ENCODE peak calls at places on chromosomes 12 and 14, in four cellular contexts. H is PC-3, W is neural progenitor cell, U is fibroblast of lung. E is an unnamed sample.

GRCh38 chr14:22071001-22071400 is 397.4 kb upstream of the OR4E1 start:
- DNase-seq in W (no peak), U (no peak), H (no peak), E (peak; percentile 57)

GRCh38 chr14:22974530-22975313 is 7.6 kb downstream of the AJUBA start:
- DNase-seq in W (no peak), U (no peak), H (no peak), E (no peak)

GRCh38 chr12:1870086-1870485 is 48.4 kb downstream of the CACNA2D4 start:
- DNase-seq in H (no peak), U (no peak), W (no peak), E (no peak)

GRCh38 chr12:109541412-109541725 is 31.9 kb downstream of the MMAB start:
- DNase-seq in U (peak; percentile 17), H (no peak), W (no peak), E (no peak)

GRCh38 chr14:104559043-104559768 is 20.4 kb upstream of the C14orf180 start:
- DNase-seq in H (no peak), W (no peak), U (no peak), E (no peak)

GRCh38 chr12:100518376-100518775 is 44.7 kb downstream of the NR1H4 start:
- DNase-seq in U (no peak), H (no peak), W (no peak), E (no peak)

GRCh38 chr12:76587428-76588178 is 28.0 kb upstream of the OSBPL8 start:
- DNase-seq in U (peak; percentile 17), H (no peak), W (no peak), E (no peak)

GRCh38 chr12:107231269-107231668 is 137.9 kb upstream of the CRY1 start:
- DNase-seq in H (no peak), U (no peak), W (no peak), E (no peak)

GRCh38 chr12:62466018-62466595 is 519 bp upstream of the MON2 start:
- DNase-seq in H (peak; percentile 44), W (peak; percentile 61), U (peak; percentile 27), E (peak; percentile 64)

GRCh38 chr12:122966743-122967058 is 438 bp upstream of the ABCB9 start:
- DNase-seq in H (no peak), U (no peak), W (no peak), E (no peak)

GRCh38 chr14:65769151-65769550 is 356.6 kb downstream of the FUT8 start:
- DNase-seq in W (no peak), H (no peak), U (no peak), E (no peak)

GRCh38 chr12:19800884-19801283 is 361.6 kb downstream of the AEBP2 start:
- DNase-seq in H (peak; percentile 30), U (no peak), W (no peak), E (no peak)

GRCh38 chr12:56644654-56645053 is 1.1 kb downstream of the ATP5F1B start:
- DNase-seq in W (no peak), H (no peak), U (peak; percentile 29), E (no peak)

GRCh38 chr14:77043984-77044485 is 15.5 kb upstream of the IRF2BPL start:
- DNase-seq in U (peak; percentile 20), H (no peak), W (no peak), E (no peak)

GRCh38 chr12:28460420-28461130 is 270.3 kb downstream of the CCDC91 start:
- DNase-seq in U (no peak), H (no peak), W (no peak), E (no peak)

GRCh38 chr14:30521899-30522736 is 36.8 kb upstream of the G2E3 start:
- DNase-seq in H (peak; percentile 67), W (peak; percentile 37), U (peak; percentile 67), E (peak; percentile 46)

GRCh38 chr12:130266751-130267150 is 70.9 kb upstream of the PIWIL1 start:
- DNase-seq in H (no peak), W (peak; percentile 73), U (no peak), E (no peak)

DNA sequence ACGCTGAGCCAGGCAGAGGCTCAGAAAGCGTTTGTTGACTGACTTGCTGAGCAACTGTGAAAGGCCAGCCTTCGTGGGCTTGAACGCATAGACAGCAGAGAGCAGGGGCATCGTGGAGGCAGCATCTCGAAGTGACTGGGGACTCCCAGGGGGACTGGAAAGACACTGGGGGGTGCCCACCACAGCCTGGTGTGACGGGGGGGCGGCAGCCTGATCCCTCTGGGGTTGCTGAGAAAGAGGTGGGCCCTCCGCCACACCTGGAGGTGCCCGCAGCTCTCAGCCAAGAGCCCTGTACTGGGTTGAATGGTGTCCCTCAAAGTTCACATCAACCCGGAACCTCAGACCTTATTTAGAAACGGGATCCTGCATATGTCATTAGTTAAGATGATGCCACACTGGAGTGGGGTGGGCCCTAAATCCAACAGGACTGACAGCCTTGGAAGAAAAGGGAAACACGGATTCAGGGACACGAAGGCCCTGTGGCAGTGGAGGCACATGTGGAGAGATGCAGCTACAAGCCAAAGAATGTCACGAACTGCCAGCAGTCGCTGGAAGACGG is 84.6 kb downstream of the RFLNA start:
- DNase-seq in W (no peak), U (no peak), H (no peak), E (no peak)
- H3K4me3 ChIP-seq in W (no peak overlapping the region), U (no peak overlapping the region), H (peak overlapping the region; percentile 13), E (no peak overlapping the region)

DNA sequence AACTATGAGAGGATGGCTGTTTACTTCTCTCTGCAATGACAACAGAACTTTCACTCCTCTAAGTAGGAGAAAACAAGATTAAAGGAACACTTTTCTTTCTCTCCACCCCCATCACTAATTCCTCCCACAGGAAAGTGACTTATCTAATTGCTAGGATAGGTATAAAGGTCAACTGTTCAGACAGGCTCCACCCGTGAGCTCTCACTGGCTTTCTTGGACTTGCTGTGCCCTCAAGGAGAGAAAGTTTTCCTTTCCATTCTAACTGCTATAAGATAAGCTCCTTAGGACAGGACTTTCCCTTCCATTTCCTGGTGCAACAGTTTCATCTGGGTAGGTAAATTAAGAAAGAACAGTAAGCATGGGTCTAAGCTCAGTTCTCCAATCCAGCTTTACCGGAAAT is 4.8 kb downstream of the SLC41A2 start:
- DNase-seq in H (peak; percentile 19), U (no peak), W (no peak), E (no peak)
- H3K36me3 ChIP-seq in H (no peaks in the 10 kb centered on the region), U (no peaks in the 10 kb centered on the region), W (no peaks in the 10 kb centered on the region), E (no peaks in the 10 kb centered on the region)

GRCh38 chr12:113474635-113475436 is 3.2 kb upstream of the LHX5 start:
- DNase-seq in W (peak; percentile 50), H (no peak), U (no peak), E (no peak)
- TF ChIP-seq EZH2 in W (peak; percentile 8), H (no peak), U (no peak), E (peak; percentile 86)

GRCh38 chr14:98984719-98985041 is 287.3 kb downstream of the BCL11B start:
- DNase-seq in H (no peak), U (no peak), W (no peak), E (no peak)
- H3K4me3 ChIP-seq in H (no peak overlapping the region), U (no peak overlapping the region), W (no peak overlapping the region), E (no peak overlapping the region)

GRCh38 chr12:117178301-117178700 is 12.0 kb downstream of the FBXO21 start:
- DNase-seq in W (no peak), U (no peak), H (no peak), E (no peak)
- H3K36me3 ChIP-seq in W (peaks cover 38% of the 10 kb centered on the region), U (peaks cover 3% of the 10 kb centered on the region), H (peaks cover 76% of the 10 kb centered on the region), E (peaks cover 74% of the 10 kb centered on the region)

GRCh38 chr12:102955926-102956737 is 1.3 kb upstream of the ASCL1 start:
- DNase-seq in H (no peak), W (peak; percentile 76), U (no peak), E (no peak)
- TF ChIP-seq EZH2 in H (no peak), W (peak; percentile 66), U (no peak), E (peak; percentile 42)

DNA sequence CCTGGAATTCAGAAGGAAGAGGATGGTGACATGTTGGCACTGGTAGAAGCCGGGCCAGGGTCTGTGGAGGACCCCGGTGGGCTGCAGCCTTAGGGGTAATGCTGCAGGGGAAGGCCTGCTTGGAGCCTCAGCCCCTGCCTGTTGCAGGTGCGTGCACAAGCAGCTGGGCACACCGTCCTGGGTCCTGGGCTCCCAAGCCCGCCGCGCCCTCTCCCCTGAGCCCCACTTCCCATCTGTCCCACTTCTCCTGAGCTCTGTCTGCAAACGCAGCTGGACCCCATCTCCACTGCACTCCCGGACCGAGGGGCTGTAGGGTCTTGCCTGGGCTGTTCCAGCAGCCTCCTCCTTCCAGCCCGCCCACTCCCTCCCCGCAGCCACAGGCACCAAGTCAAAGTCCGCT is 116.8 kb downstream of the GLT1D1 start:
- DNase-seq in H (no peak), U (no peak), W (no peak), E (no peak)
- H3K4me3 ChIP-seq in H (no peak overlapping the region), U (no peak overlapping the region), W (peak overlapping the region; percentile 31), E (no peak overlapping the region)

DNA sequence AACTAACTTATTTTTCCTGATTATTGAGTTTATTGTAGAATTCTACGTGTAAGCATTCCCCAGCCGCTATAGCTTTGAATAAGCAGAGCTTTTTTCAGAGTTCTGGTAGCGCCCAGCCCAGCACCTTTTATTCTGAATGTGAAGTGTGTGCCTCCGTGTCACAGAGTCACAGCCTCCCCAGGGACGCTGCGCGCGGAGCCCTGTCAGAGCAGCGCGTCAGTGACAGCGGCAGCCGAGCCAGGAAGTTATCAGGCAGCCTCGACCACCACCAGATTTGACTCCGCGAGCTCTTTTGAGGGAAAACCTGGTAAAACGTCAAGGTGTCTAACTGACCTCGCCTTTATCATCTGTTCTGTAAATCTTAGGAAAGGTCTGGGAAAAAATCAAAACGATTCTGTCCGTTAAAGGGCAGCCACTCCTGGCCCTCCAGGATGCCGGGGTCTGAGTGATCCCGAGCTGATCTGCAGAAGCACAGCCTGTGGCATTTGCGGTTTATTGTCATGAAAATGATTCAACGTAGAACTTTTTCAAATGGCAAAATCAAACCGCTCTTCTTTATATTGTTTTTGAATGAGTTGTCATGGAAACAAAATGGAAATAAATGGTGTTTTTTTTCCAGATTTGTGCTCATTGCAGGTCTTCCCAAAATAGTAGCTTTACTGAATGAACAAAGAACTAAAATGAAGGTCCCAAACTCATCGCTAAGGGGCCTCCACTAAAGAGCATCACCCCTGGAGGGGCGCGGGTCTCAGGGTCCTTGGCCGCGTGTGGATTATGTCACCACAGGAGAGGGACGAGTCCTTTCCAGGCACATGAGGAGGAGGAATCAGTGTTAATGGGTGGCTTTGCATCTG is 43.1 kb upstream of the MMP17 start:
- DNase-seq in W (no peak), H (no peak), U (peak; percentile 6), E (no peak)
- H3K36me3 ChIP-seq in W (peaks cover 3% of the 10 kb centered on the region), H (peaks cover 50% of the 10 kb centered on the region), U (peaks cover 16% of the 10 kb centered on the region), E (peaks cover 20% of the 10 kb centered on the region)

DNA sequence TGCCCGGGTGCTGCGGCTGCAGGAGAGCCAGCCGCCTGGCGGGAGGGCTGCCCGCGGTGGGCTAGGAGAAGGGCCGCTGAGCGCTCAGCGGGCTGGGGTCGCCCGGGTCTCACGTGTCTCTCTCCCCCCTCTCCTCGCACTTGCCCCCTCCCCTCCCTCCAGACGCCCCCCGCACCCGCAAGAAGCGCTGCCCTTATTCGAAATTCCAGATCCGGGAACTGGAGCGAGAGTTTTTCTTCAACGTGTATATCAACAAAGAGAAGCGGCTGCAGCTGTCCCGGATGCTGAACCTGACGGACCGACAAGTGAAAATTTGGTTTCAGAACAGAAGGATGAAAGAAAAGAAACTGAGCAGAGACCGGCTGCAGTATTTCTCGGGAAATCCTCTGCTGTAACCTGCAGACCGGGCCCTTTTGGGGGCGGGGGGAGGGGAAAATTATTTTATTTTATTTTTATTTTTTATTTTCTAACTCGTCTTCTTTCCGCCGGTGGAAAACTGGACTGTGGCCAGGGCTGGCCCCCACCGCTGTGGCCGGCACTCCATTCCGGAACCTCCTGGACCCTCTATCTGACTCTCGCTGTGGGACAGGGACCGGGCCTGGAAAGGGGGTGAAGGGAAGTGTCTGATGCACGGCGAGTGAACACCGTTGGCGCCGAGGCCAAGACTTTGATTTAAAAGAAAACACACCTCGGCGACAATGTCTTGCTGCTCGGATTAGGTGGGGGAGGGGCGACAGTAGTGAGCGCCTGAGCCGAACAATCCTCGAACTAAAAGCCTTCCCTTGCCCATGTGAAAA is 463 bp upstream of the HOTAIR start:
- DNase-seq in H (no peak), U (no peak), W (peak; percentile 74), E (peak; percentile 40)
- TF ChIP-seq EZH2 in H (no peak), U (peak; percentile 85), W (peak; percentile 88), E (no peak)

E was measured in A673.